ENCODE peak calls at places on chromosomes 5 and 9, in eight cellular contexts. X is AG10803, G is anterior cingulate cortex, P is GM23248, Z is neural crest cell, U is 8988T, B is activated T-cell treated with anti-CD3 and anti-CD28 coated beads for 1 hour, Q is PC-3. S is an unnamed sample.
A peak's percentile ranks its signal among the peaks of the same experiment; 100 is the strongest.

GRCh38 chr5:172695431-172696054 is 54.5 kb downstream of the NEURL1B start:
- DNase-seq in U (no peak), G (no peak), X (no peak), P (no peak), Z (no peak), Q (no peak), B (no peak), S (no peak)

GRCh38 chr5:159133041-159133741 is 33.5 kb upstream of the EBF1 start:
- DNase-seq in B (no peak), U (no peak), X (peak; percentile 91), Z (no peak), P (peak; percentile 90), G (no peak), Q (peak; percentile 79), S (peak; percentile 27)

GRCh38 chr5:137185193-137185592 is 313.9 kb downstream of the SPOCK1 start:
- DNase-seq in G (no peak), Z (no peak), U (no peak), X (no peak), P (no peak), Q (no peak), B (no peak), S (no peak)

GRCh38 chr5:158287643-158288228 is 428.8 kb upstream of the CLINT1 start:
- DNase-seq in B (no peak), Z (no peak), X (peak; percentile 52), P (peak; percentile 78), Q (peak; percentile 93), G (no peak), U (no peak), S (peak; percentile 23)

GRCh38 chr9:80707120-80707519 is 982.2 kb downstream of the TLE1 start:
- DNase-seq in Q (peak; percentile 63), G (no peak), P (no peak), Z (no peak), B (no peak), X (no peak), U (no peak), S (no peak)

GRCh38 chr5:174734571-174735497 is 10.5 kb downstream of the MSX2 start:
- DNase-seq in Z (no peak), G (no peak), B (no peak), U (no peak), Q (no peak), P (no peak), X (no peak), S (no peak)

GRCh38 chr5:142984525-142984924 is 214.3 kb downstream of the ARHGAP26 start:
- DNase-seq in B (no peak), U (no peak), Q (no peak), X (no peak), P (no peak), G (no peak), Z (no peak), S (no peak)

GRCh38 chr5:63211413-63212132 is 633.0 kb downstream of the LRRC70 start:
- DNase-seq in P (no peak), U (no peak), X (no peak), G (no peak), Z (no peak), B (no peak), Q (no peak), S (peak; percentile 10)

GRCh38 chr5:61604626-61605025 is 272.6 kb downstream of the ZSWIM6 start:
- DNase-seq in G (no peak), B (no peak), X (peak; percentile 8), U (no peak), P (peak; percentile 20), Q (no peak), Z (no peak), S (no peak)

GRCh38 chr5:17261075-17261474 is 43.6 kb downstream of the BASP1 start:
- DNase-seq in U (no peak), P (no peak), B (no peak), Q (no peak), Z (no peak), G (no peak), X (no peak), S (no peak)

GRCh38 chr5:157618366-157618765 is 33.9 kb downstream of the SOX30 start:
- DNase-seq in Q (no peak), G (no peak), U (no peak), P (no peak), X (no peak), B (no peak), Z (no peak), S (no peak)